ENCODE peak calls at places on chromosomes 2 and 18, in eight cellular contexts. O is DMS 273 treated with DMSO at 0.1 percent for 48 hours, Y is stromal cell of bone marrow, Q is GM19239, W is right cardiac atrium, C is AG09309, E is HCT116, L is mucosa of gallbladder. G is an unnamed sample.

GRCh38 chr18:62663731-62664336 is 51.5 kb upstream of the PHLPP1 start:
- DNase-seq in O (no peak), Y (peak; percentile 66), Q (no peak), W (no peak), C (peak; percentile 21), E (no peak), L (no peak), G (no peak)

GRCh38 chr2:218569661-218570500 is 1.2 kb downstream of the CNOT9 start:
- DNase-seq in O (no peak), Y (peak; percentile 40), Q (no peak), W (no peak), C (no peak), E (no peak), L (peak; percentile 17), G (no peak)

GRCh38 chr2:29075894-29076700 is 1.8 kb upstream of the PCARE start:
- DNase-seq in O (no peak), Y (no peak), Q (no peak), W (no peak), C (no peak), E (no peak), L (no peak), G (no peak)

GRCh38 chr2:205720451-205720902 is 38.2 kb downstream of the NRP2 start:
- DNase-seq in O (no peak), Y (no peak), Q (no peak), W (peak; percentile 56), C (no peak), E (no peak), L (no peak), G (no peak)

GRCh38 chr2:237060518-237061312 is 25.0 kb upstream of the COPS8 start:
- DNase-seq in O (peak; percentile 41), Y (peak; percentile 57), Q (no peak), W (peak; percentile 54), C (no peak), E (peak; percentile 48), L (peak; percentile 60), G (no peak)

GRCh38 chr2:96143848-96144480 is 1.3 kb downstream of the DUSP2 start:
- DNase-seq in O (peak; percentile 45), Y (no peak), Q (peak; percentile 56), W (no peak), C (no peak), E (peak; percentile 27), L (no peak), G (no peak)

GRCh38 chr18:75257596-75257995 is 47.0 kb downstream of the TSHZ1 start:
- DNase-seq in O (no peak), Y (no peak), Q (no peak), W (no peak), C (no peak), E (no peak), L (no peak), G (no peak)

GRCh38 chr2:232349546-232349945 is 29.0 kb upstream of the ALPP start:
- DNase-seq in O (no peak), Y (no peak), Q (no peak), W (no peak), C (no peak), E (no peak), L (no peak), G (no peak)

GRCh38 chr18:14174706-14175085 is 42.5 kb upstream of the ZNF519 start:
- DNase-seq in O (no peak), Y (no peak), Q (no peak), W (peak; percentile 31), C (no peak), E (no peak), L (no peak), G (no peak)

GRCh38 chr2:166934817-166935216 is 46.5 kb downstream of the XIRP2 start:
- DNase-seq in O (no peak), Y (no peak), Q (no peak), W (no peak), C (no peak), E (no peak), L (no peak), G (no peak)

GRCh38 chr18:56709463-56709862 is 58.3 kb downstream of the WDR7 start:
- DNase-seq in O (peak; percentile 8), Y (peak; percentile 66), Q (no peak), W (no peak), C (peak; percentile 52), E (peak; percentile 69), L (no peak), G (no peak)

GRCh38 chr2:239269959-239270358 is 130.9 kb downstream of the HDAC4 start:
- DNase-seq in O (no peak), Y (no peak), Q (no peak), W (no peak), C (no peak), E (no peak), L (no peak), G (no peak)

GRCh38 chr2:214960677-214961076 is 151.2 kb upstream of the BARD1 start:
- DNase-seq in O (no peak), Y (no peak), Q (no peak), W (no peak), C (peak; percentile 1), E (no peak), L (no peak), G (no peak)

GRCh38 chr2:164073053-164073757 is 337.4 kb upstream of the FIGN start:
- DNase-seq in O (no peak), Y (no peak), Q (no peak), W (no peak), C (no peak), E (no peak), L (no peak), G (no peak)

GRCh38 chr2:226095058-226095457 is 695.5 kb downstream of the NYAP2 start:
- DNase-seq in O (no peak), Y (no peak), Q (no peak), W (no peak), C (no peak), E (no peak), L (no peak), G (no peak)

GRCh38 chr2:214244847-214245246 is 166.0 kb upstream of the VWC2L start:
- DNase-seq in O (no peak), Y (no peak), Q (no peak), W (no peak), C (no peak), E (no peak), L (no peak), G (no peak)

GRCh38 chr18:77560334-77560970 is 310.8 kb downstream of the GALR1 start:
- DNase-seq in O (no peak), Y (no peak), Q (no peak), W (no peak), C (no peak), E (no peak), L (no peak), G (no peak)

GRCh38 chr18:36692331-36692730 is 136.5 kb downstream of the TPGS2 start:
- DNase-seq in O (no peak), Y (peak; percentile 38), Q (no peak), W (no peak), C (peak; percentile 84), E (no peak), L (no peak), G (no peak)

GRCh38 chr2:29579495-29580178 is 341.7 kb downstream of the ALK start:
- DNase-seq in O (no peak), Y (no peak), Q (no peak), W (no peak), C (no peak), E (no peak), L (no peak), G (no peak)

GRCh38 chr18:48714873-48715272 is 176.0 kb downstream of the CTIF start:
- DNase-seq in O (no peak), Y (no peak), Q (no peak), W (peak; percentile 35), C (no peak), E (no peak), L (no peak), G (no peak)

GRCh38 chr2:197208841-197209240 is 101.7 kb downstream of the ANKRD44 start:
- DNase-seq in O (no peak), Y (no peak), Q (no peak), W (no peak), C (no peak), E (no peak), L (no peak), G (no peak)

GRCh38 chr2:108535380-108535677 is 1.1 kb downstream of the LIMS1 start:
- DNase-seq in O (no peak), Y (no peak), Q (no peak), W (no peak), C (no peak), E (no peak), L (no peak), G (no peak)

GRCh38 chr2:35081001-35081628 is 1274.5 kb upstream of the CRIM1 start:
- DNase-seq in O (no peak), Y (peak; percentile 38), Q (no peak), W (no peak), C (no peak), E (no peak), L (no peak), G (no peak)

GRCh38 chr2:167127135-167127534 is 238.9 kb downstream of the XIRP2 start:
- DNase-seq in O (no peak), Y (no peak), Q (no peak), W (no peak), C (no peak), E (no peak), L (no peak), G (no peak)

GRCh38 chr2:136932700-136933099 is 167.4 kb downstream of the THSD7B start:
- DNase-seq in O (peak; percentile 11), Y (peak; percentile 3), Q (no peak), W (no peak), C (no peak), E (no peak), L (no peak), G (no peak)

GRCh38 chr2:181457121-181457740 is at the start of gene ITGA4:
- DNase-seq in O (peak; percentile 49), Y (peak; percentile 56), Q (peak; percentile 28), W (peak; percentile 89), C (no peak), E (no peak), L (peak; percentile 71), G (peak; percentile 81)

GRCh38 chr18:10739152-10739551 is 213.3 kb downstream of the NAPG start:
- DNase-seq in O (no peak), Y (no peak), Q (no peak), W (no peak), C (no peak), E (no peak), L (no peak), G (no peak)

GRCh38 chr2:158412206-158412605 is 44.3 kb downstream of the CCDC148 start:
- DNase-seq in O (no peak), Y (peak; percentile 1), Q (no peak), W (no peak), C (no peak), E (no peak), L (no peak), G (no peak)

GRCh38 chr2:76310894-76311293 is 600.2 kb upstream of the GCFC2 start:
- DNase-seq in O (no peak), Y (no peak), Q (no peak), W (no peak), C (no peak), E (no peak), L (no peak), G (no peak)

GRCh38 chr2:187117483-187117882 is 268.5 kb upstream of the ZSWIM2 start:
- DNase-seq in O (no peak), Y (no peak), Q (no peak), W (no peak), C (no peak), E (no peak), L (no peak), G (no peak)

GRCh38 chr2:66555076-66555475 is 120.2 kb downstream of the MEIS1 start:
- DNase-seq in O (no peak), Y (no peak), Q (no peak), W (no peak), C (no peak), E (no peak), L (no peak), G (no peak)

GRCh38 chr2:161161074-161161577 is 898 bp downstream of the TANK start:
- DNase-seq in O (no peak), Y (no peak), Q (no peak), W (no peak), C (no peak), E (no peak), L (no peak), G (no peak)

GRCh38 chr18:34837769-34838194 is 127.7 kb downstream of the DTNA start:
- DNase-seq in O (no peak), Y (peak; percentile 3), Q (no peak), W (peak; percentile 55), C (no peak), E (no peak), L (no peak), G (no peak)

GRCh38 chr2:159249955-159250723 is 36.4 kb downstream of the WDSUB1 start:
- DNase-seq in O (no peak), Y (peak; percentile 88), Q (no peak), W (peak; percentile 58), C (peak; percentile 79), E (peak; percentile 84), L (peak; percentile 77), G (no peak)

G was measured in activated T-helper 9 cell treated with anti-CD3 and anti-CD28 coated beads, Interleukin-2, amount 50 U/mL, for 16 hours.